ENCODE peak calls at places on chromosomes 1 and 21, in five cellular contexts. One of them, this sample, is unnamed.

GRCh38 chr1:39900662-39901485 is 843 bp downstream of the MYCL start:
- DNase-seq in transverse colon: peak
- DNase-seq in cardiac muscle cell: peak
- DNase-seq in upper lobe of left lung: peak
- DNase-seq in left ventricle myocardium inferior: peak
- DNase-seq in this sample: no peak

GRCh38 chr1:51642739-51643142 is 25.8 kb downstream of the OSBPL9 start:
- DNase-seq in transverse colon: no peak
- DNase-seq in left ventricle myocardium inferior: no peak
- DNase-seq in cardiac muscle cell: peak
- DNase-seq in upper lobe of left lung: no peak
- DNase-seq in this sample: no peak

GRCh38 chr1:41783189-41783639 is 135.5 kb downstream of the HIVEP3 start:
- DNase-seq in cardiac muscle cell: peak
- DNase-seq in upper lobe of left lung: no peak
- DNase-seq in left ventricle myocardium inferior: no peak
- DNase-seq in transverse colon: no peak
- DNase-seq in this sample: no peak

GRCh38 chr1:226657788-226658537 is 81.1 kb downstream of the ITPKB start:
- DNase-seq in transverse colon: no peak
- DNase-seq in cardiac muscle cell: no peak
- DNase-seq in upper lobe of left lung: no peak
- DNase-seq in left ventricle myocardium inferior: no peak
- DNase-seq in this sample: no peak

GRCh38 chr1:22709891-22710687 is 550 bp upstream of the EPHB2 start:
- DNase-seq in left ventricle myocardium inferior: peak
- DNase-seq in transverse colon: peak
- DNase-seq in cardiac muscle cell: peak
- DNase-seq in upper lobe of left lung: peak
- DNase-seq in this sample: no peak

GRCh38 chr1:226512076-226512728 is 36.4 kb upstream of the STUM start:
- DNase-seq in cardiac muscle cell: no peak
- DNase-seq in transverse colon: no peak
- DNase-seq in upper lobe of left lung: no peak
- DNase-seq in left ventricle myocardium inferior: no peak
- DNase-seq in this sample: no peak

GRCh38 chr1:203127672-203128611 is at the start of gene ADORA1:
- DNase-seq in upper lobe of left lung: peak
- DNase-seq in cardiac muscle cell: peak
- DNase-seq in left ventricle myocardium inferior: peak
- DNase-seq in transverse colon: peak
- DNase-seq in this sample: peak

GRCh38 chr1:247322849-247323586 is 8.6 kb downstream of the ZNF496 start:
- DNase-seq in transverse colon: no peak
- DNase-seq in upper lobe of left lung: no peak
- DNase-seq in cardiac muscle cell: no peak
- DNase-seq in left ventricle myocardium inferior: no peak
- DNase-seq in this sample: no peak

GRCh38 chr21:17585875-17586450 is 26.7 kb downstream of the BTG3 start:
- DNase-seq in cardiac muscle cell: peak
- DNase-seq in transverse colon: no peak
- DNase-seq in left ventricle myocardium inferior: no peak
- DNase-seq in upper lobe of left lung: no peak
- DNase-seq in this sample: peak

GRCh38 chr1:18289597-18289996 is 182.0 kb downstream of the IGSF21 start:
- DNase-seq in upper lobe of left lung: no peak
- DNase-seq in left ventricle myocardium inferior: no peak
- DNase-seq in transverse colon: no peak
- DNase-seq in cardiac muscle cell: no peak
- DNase-seq in this sample: no peak
- TF ChIP-seq CTCF in upper lobe of left lung: no peak
- TF ChIP-seq CTCF in left ventricle myocardium inferior: no peak
- TF ChIP-seq CTCF in transverse colon: no peak
- TF ChIP-seq CTCF in cardiac muscle cell: no peak
- TF ChIP-seq CTCF in this sample: no peak

DNA sequence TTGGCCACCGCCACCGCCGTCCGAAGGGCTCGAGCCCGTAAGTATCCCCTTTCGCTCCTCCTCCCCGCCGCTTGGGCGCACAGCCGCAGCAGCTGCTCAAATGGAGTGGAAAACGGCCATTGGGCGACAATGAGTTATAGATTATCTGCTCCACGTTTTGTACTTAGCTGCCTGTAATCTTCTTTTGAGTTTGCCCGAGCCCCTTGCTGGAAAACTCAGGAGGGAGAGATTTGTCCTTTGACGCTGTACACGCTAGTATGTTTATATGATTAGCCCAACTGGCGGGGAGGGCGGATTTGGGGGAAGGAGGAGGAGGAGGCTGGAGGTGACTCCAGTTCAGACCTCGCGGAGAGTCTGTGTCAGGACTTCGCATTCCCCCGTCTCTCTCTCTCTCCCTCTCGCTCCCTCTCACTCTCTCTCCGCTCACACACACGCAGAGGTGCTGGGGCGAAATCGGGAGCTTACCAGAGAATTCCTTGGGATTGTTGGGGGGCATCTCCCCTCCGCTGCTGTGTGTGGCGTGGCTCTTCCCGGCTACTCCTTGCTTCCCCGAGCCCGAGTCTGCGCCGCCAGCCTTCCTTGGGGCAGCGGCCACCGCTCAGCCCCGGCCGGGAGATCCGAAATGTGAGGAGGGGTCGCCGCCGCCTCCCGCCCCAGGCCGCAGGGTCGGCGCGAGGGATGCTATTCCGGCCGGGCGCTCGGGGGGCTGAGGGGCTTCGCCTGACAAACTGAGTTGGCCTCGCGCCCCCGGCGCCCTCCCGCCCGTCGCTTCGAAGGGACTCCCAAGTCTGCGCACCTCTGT is 499 bp downstream of the ADGRL2 start:
- DNase-seq in cardiac muscle cell: peak
- DNase-seq in upper lobe of left lung: peak
- DNase-seq in left ventricle myocardium inferior: peak
- DNase-seq in transverse colon: peak
- DNase-seq in this sample: peak
- H3K4me3 ChIP-seq in cardiac muscle cell: peak
- H3K4me3 ChIP-seq in upper lobe of left lung: peak
- H3K4me3 ChIP-seq in left ventricle myocardium inferior: peak
- H3K4me3 ChIP-seq in transverse colon: peak
- H3K4me3 ChIP-seq in this sample: peak

GRCh38 chr1:212805767-212806166 is 14.1 kb downstream of the TATDN3 start:
- DNase-seq in transverse colon: no peak
- DNase-seq in left ventricle myocardium inferior: no peak
- DNase-seq in upper lobe of left lung: no peak
- DNase-seq in cardiac muscle cell: no peak
- DNase-seq in this sample: no peak
- TF ChIP-seq CTCF in transverse colon: no peak
- TF ChIP-seq CTCF in left ventricle myocardium inferior: no peak
- TF ChIP-seq CTCF in upper lobe of left lung: no peak
- TF ChIP-seq CTCF in cardiac muscle cell: no peak
- TF ChIP-seq CTCF in this sample: no peak

GRCh38 chr1:208640295-208640694 is 396.1 kb upstream of the PLXNA2 start:
- DNase-seq in left ventricle myocardium inferior: no peak
- DNase-seq in upper lobe of left lung: no peak
- DNase-seq in transverse colon: no peak
- DNase-seq in cardiac muscle cell: no peak
- DNase-seq in this sample: no peak
- H3K4me3 ChIP-seq in left ventricle myocardium inferior: no peak
- H3K4me3 ChIP-seq in upper lobe of left lung: no peak
- H3K4me3 ChIP-seq in transverse colon: no peak
- H3K4me3 ChIP-seq in cardiac muscle cell: no peak
- H3K4me3 ChIP-seq in this sample: no peak

DNA sequence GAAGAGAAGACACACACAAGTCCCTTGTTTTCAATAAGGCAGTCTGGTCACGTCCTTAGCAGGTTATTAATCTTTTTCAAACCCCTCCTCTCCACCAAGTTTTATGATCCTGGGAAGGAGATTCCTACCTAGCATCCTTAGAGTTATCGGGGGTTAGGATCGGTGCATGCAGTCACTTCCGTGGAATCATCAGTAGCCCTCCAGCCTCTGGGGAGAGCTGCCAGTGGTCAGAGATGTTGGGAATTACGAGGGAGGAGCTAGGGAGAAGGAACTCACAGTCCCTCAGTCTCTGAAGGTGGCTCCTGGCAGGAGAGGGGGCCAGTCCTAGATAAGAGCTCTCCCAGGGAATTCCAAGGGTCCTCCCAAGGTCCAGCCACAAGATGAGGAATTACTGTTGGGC is 57.7 kb upstream of the ATP5PO start:
- DNase-seq in cardiac muscle cell: no peak
- DNase-seq in left ventricle myocardium inferior: no peak
- DNase-seq in transverse colon: no peak
- DNase-seq in upper lobe of left lung: no peak
- DNase-seq in this sample: no peak
- TF ChIP-seq CTCF in cardiac muscle cell: no peak
- TF ChIP-seq CTCF in left ventricle myocardium inferior: no peak
- TF ChIP-seq CTCF in transverse colon: no peak
- TF ChIP-seq CTCF in upper lobe of left lung: no peak
- TF ChIP-seq CTCF in this sample: no peak

DNA sequence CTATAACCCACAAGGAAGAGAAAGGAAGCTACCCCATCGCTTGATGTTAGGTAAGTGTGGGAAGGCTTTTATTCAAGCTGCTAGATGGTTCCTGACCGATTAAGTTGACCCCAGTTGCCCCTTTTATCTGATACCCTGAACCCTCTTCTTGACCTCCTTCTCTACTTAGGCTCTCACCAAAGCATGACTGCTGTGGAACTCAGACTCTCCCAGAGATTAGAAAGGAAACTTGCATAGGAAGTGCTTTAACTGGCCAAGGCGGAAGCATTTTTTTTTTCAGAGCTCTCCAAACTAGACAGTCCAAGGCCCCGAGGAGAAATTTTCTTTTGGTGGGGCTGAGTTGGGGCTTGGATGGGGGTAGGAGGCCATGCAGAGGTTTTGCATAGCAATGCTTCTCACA is 101.3 kb upstream of the USP24 start:
- DNase-seq in left ventricle myocardium inferior: no peak
- DNase-seq in upper lobe of left lung: no peak
- DNase-seq in transverse colon: no peak
- DNase-seq in cardiac muscle cell: no peak
- DNase-seq in this sample: no peak
- H3K4me3 ChIP-seq in left ventricle myocardium inferior: no peak
- H3K4me3 ChIP-seq in upper lobe of left lung: no peak
- H3K4me3 ChIP-seq in transverse colon: no peak
- H3K4me3 ChIP-seq in cardiac muscle cell: no peak
- H3K4me3 ChIP-seq in this sample: no peak

DNA sequence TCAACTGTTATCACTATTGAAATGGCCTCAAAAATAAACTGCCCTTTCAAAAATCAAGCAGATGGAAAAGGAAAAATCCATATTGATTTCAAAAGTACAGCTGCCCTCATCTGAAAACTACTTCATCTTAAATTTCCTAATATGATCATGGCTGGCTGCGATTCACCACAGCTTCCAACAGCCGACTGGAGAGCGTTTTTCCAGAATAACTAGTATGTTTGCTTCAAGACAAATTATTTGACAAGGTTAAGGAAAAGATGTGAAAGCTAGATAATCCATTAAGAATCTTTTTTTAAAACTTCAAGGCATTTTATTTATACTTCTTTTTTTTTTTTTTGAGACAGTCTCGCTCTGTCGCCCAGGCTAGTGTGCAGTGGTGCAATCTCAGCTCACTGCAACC is 4.1 kb upstream of the DEGS1 start:
- DNase-seq in left ventricle myocardium inferior: no peak
- DNase-seq in transverse colon: no peak
- DNase-seq in upper lobe of left lung: no peak
- DNase-seq in cardiac muscle cell: no peak
- DNase-seq in this sample: peak
- TF ChIP-seq CTCF in left ventricle myocardium inferior: no peak
- TF ChIP-seq CTCF in transverse colon: no peak
- TF ChIP-seq CTCF in upper lobe of left lung: no peak
- TF ChIP-seq CTCF in cardiac muscle cell: no peak
- TF ChIP-seq CTCF in this sample: no peak

DNA sequence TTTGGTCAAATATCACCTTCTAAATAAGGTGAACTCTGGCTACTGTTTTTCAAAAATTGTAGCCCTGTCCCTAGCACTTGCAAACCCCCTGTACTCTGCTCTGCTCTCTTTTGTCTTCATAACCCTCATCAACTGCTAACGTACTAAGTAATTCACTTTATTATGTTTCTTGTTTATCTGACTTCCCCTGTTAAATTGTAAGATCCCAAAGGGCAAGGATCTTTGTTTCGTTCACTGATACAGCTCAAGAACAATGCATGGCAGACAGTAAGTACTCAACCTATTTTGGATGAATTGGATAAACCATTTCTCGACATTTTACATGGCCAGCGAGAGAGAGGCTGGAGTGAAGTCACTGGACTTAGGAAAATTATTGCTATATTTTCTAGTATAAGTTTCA is 46.9 kb downstream of the ATP5PF start:
- DNase-seq in left ventricle myocardium inferior: no peak
- DNase-seq in transverse colon: no peak
- DNase-seq in cardiac muscle cell: no peak
- DNase-seq in upper lobe of left lung: no peak
- DNase-seq in this sample: no peak
- H3K4me3 ChIP-seq in left ventricle myocardium inferior: no peak
- H3K4me3 ChIP-seq in transverse colon: no peak
- H3K4me3 ChIP-seq in cardiac muscle cell: no peak
- H3K4me3 ChIP-seq in upper lobe of left lung: no peak
- H3K4me3 ChIP-seq in this sample: no peak

This sample was measured in LNCaP clone FGC.